ENCODE peak calls at places on chromosomes 6 and 20, in five cellular contexts. One of them, this sample, is unnamed.

GRCh38 chr20:64003970-64004725 is 23.2 kb downstream of the PRPF6 start:
- DNase-seq in stimulated activated naive CD8-positive, alpha-beta T cell treated with anti-CD3 and anti-CD28 coated beads, Interleukin-15, Interleukin-2, amounts not matched to agents 100 U/mL and 50 U/mL, for 24 hours: no peak
- DNase-seq in non-pigmented ciliary epithelial cell: no peak
- DNase-seq in H7: no peak
- DNase-seq in cardiac fibroblast: no peak
- DNase-seq in this sample: no peak

GRCh38 chr20:7585126-7585679 is 355.1 kb downstream of the HAO1 start:
- DNase-seq in non-pigmented ciliary epithelial cell: no peak
- DNase-seq in H7: no peak
- DNase-seq in cardiac fibroblast: peak
- DNase-seq in stimulated activated naive CD8-positive, alpha-beta T cell treated with anti-CD3 and anti-CD28 coated beads, Interleukin-15, Interleukin-2, amounts not matched to agents 100 U/mL and 50 U/mL, for 24 hours: no peak
- DNase-seq in this sample: no peak

GRCh38 chr6:144878577-144878976 is 593.4 kb downstream of the UTRN start:
- DNase-seq in stimulated activated naive CD8-positive, alpha-beta T cell treated with anti-CD3 and anti-CD28 coated beads, Interleukin-15, Interleukin-2, amounts not matched to agents 100 U/mL and 50 U/mL, for 24 hours: no peak
- DNase-seq in non-pigmented ciliary epithelial cell: no peak
- DNase-seq in H7: no peak
- DNase-seq in cardiac fibroblast: no peak
- DNase-seq in this sample: no peak

GRCh38 chr20:25055711-25056492 is 2.0 kb downstream of the ACSS1 start:
- DNase-seq in cardiac fibroblast: no peak
- DNase-seq in stimulated activated naive CD8-positive, alpha-beta T cell treated with anti-CD3 and anti-CD28 coated beads, Interleukin-15, Interleukin-2, amounts not matched to agents 100 U/mL and 50 U/mL, for 24 hours: no peak
- DNase-seq in H7: no peak
- DNase-seq in non-pigmented ciliary epithelial cell: no peak
- DNase-seq in this sample: no peak

GRCh38 chr6:15389759-15390723 is 144.2 kb downstream of the JARID2 start:
- DNase-seq in non-pigmented ciliary epithelial cell: no peak
- DNase-seq in H7: peak
- DNase-seq in cardiac fibroblast: peak
- DNase-seq in stimulated activated naive CD8-positive, alpha-beta T cell treated with anti-CD3 and anti-CD28 coated beads, Interleukin-15, Interleukin-2, amounts not matched to agents 100 U/mL and 50 U/mL, for 24 hours: no peak
- DNase-seq in this sample: peak

GRCh38 chr6:155090166-155090565 is 95.1 kb downstream of the TIAM2 start:
- DNase-seq in non-pigmented ciliary epithelial cell: no peak
- DNase-seq in stimulated activated naive CD8-positive, alpha-beta T cell treated with anti-CD3 and anti-CD28 coated beads, Interleukin-15, Interleukin-2, amounts not matched to agents 100 U/mL and 50 U/mL, for 24 hours: no peak
- DNase-seq in H7: no peak
- DNase-seq in cardiac fibroblast: no peak
- DNase-seq in this sample: no peak

GRCh38 chr6:138529510-138529909 is 30.2 kb upstream of the NHSL1 start:
- DNase-seq in stimulated activated naive CD8-positive, alpha-beta T cell treated with anti-CD3 and anti-CD28 coated beads, Interleukin-15, Interleukin-2, amounts not matched to agents 100 U/mL and 50 U/mL, for 24 hours: no peak
- DNase-seq in cardiac fibroblast: no peak
- DNase-seq in non-pigmented ciliary epithelial cell: no peak
- DNase-seq in H7: no peak
- DNase-seq in this sample: no peak

GRCh38 chr6:5905431-5906339 is 101.0 kb downstream of the NRN1 start:
- DNase-seq in H7: no peak
- DNase-seq in cardiac fibroblast: peak
- DNase-seq in non-pigmented ciliary epithelial cell: peak
- DNase-seq in stimulated activated naive CD8-positive, alpha-beta T cell treated with anti-CD3 and anti-CD28 coated beads, Interleukin-15, Interleukin-2, amounts not matched to agents 100 U/mL and 50 U/mL, for 24 hours: no peak
- DNase-seq in this sample: no peak

GRCh38 chr6:71239694-71240093 is 48.9 kb upstream of the OGFRL1 start:
- DNase-seq in cardiac fibroblast: peak
- DNase-seq in H7: no peak
- DNase-seq in non-pigmented ciliary epithelial cell: no peak
- DNase-seq in stimulated activated naive CD8-positive, alpha-beta T cell treated with anti-CD3 and anti-CD28 coated beads, Interleukin-15, Interleukin-2, amounts not matched to agents 100 U/mL and 50 U/mL, for 24 hours: no peak
- DNase-seq in this sample: no peak

GRCh38 chr20:5797843-5798462 is 47.8 kb downstream of the SHLD1 start:
- DNase-seq in non-pigmented ciliary epithelial cell: no peak
- DNase-seq in H7: no peak
- DNase-seq in stimulated activated naive CD8-positive, alpha-beta T cell treated with anti-CD3 and anti-CD28 coated beads, Interleukin-15, Interleukin-2, amounts not matched to agents 100 U/mL and 50 U/mL, for 24 hours: no peak
- DNase-seq in cardiac fibroblast: no peak
- DNase-seq in this sample: no peak

GRCh38 chr20:38609828-38610227 is 8.2 kb downstream of the ARHGAP40 start:
- DNase-seq in cardiac fibroblast: no peak
- DNase-seq in H7: peak
- DNase-seq in non-pigmented ciliary epithelial cell: no peak
- DNase-seq in stimulated activated naive CD8-positive, alpha-beta T cell treated with anti-CD3 and anti-CD28 coated beads, Interleukin-15, Interleukin-2, amounts not matched to agents 100 U/mL and 50 U/mL, for 24 hours: no peak
- DNase-seq in this sample: no peak

GRCh38 chr6:30219244-30219643 is 6.0 kb upstream of the TRIM26 start:
- DNase-seq in non-pigmented ciliary epithelial cell: no peak
- DNase-seq in cardiac fibroblast: peak
- DNase-seq in H7: peak
- DNase-seq in stimulated activated naive CD8-positive, alpha-beta T cell treated with anti-CD3 and anti-CD28 coated beads, Interleukin-15, Interleukin-2, amounts not matched to agents 100 U/mL and 50 U/mL, for 24 hours: peak
- DNase-seq in this sample: peak

GRCh38 chr6:347232-347631 is 44.3 kb upstream of the IRF4 start:
- DNase-seq in cardiac fibroblast: no peak
- DNase-seq in H7: no peak
- DNase-seq in non-pigmented ciliary epithelial cell: no peak
- DNase-seq in stimulated activated naive CD8-positive, alpha-beta T cell treated with anti-CD3 and anti-CD28 coated beads, Interleukin-15, Interleukin-2, amounts not matched to agents 100 U/mL and 50 U/mL, for 24 hours: no peak
- DNase-seq in this sample: no peak

GRCh38 chr6:144797881-144798589 is 512.9 kb downstream of the UTRN start:
- DNase-seq in non-pigmented ciliary epithelial cell: peak
- DNase-seq in cardiac fibroblast: peak
- DNase-seq in H7: no peak
- DNase-seq in stimulated activated naive CD8-positive, alpha-beta T cell treated with anti-CD3 and anti-CD28 coated beads, Interleukin-15, Interleukin-2, amounts not matched to agents 100 U/mL and 50 U/mL, for 24 hours: no peak
- DNase-seq in this sample: no peak

GRCh38 chr6:1624848-1625341 is 15.2 kb downstream of the FOXC1 start:
- DNase-seq in stimulated activated naive CD8-positive, alpha-beta T cell treated with anti-CD3 and anti-CD28 coated beads, Interleukin-15, Interleukin-2, amounts not matched to agents 100 U/mL and 50 U/mL, for 24 hours: no peak
- DNase-seq in H7: peak
- DNase-seq in non-pigmented ciliary epithelial cell: no peak
- DNase-seq in cardiac fibroblast: peak
- DNase-seq in this sample: no peak

GRCh38 chr6:166402582-166403277 is 20.0 kb upstream of the MPC1 start:
- DNase-seq in cardiac fibroblast: peak
- DNase-seq in H7: no peak
- DNase-seq in stimulated activated naive CD8-positive, alpha-beta T cell treated with anti-CD3 and anti-CD28 coated beads, Interleukin-15, Interleukin-2, amounts not matched to agents 100 U/mL and 50 U/mL, for 24 hours: no peak
- DNase-seq in non-pigmented ciliary epithelial cell: no peak
- DNase-seq in this sample: no peak

This sample was measured in WTC11.